ENCODE peak calls at places on chromosomes 2 and 18, in nine cellular contexts. D is vagina, E is AG10803, V is lower leg skin, C is epithelial cell of esophagus, G is neural crest cell, K is heart left ventricle, A is H9, B is HCT116. N is an unnamed sample.

GRCh38 chr2:6410265-6410664 is 455.4 kb downstream of the CMPK2 start:
- DNase-seq in B (no peak), D (no peak), E (peak), V (no peak), C (no peak), A (no peak), G (no peak), K (no peak), N (no peak)

GRCh38 chr2:226661789-226662545 is 137.7 kb downstream of the IRS1 start:
- DNase-seq in V (no peak), A (no peak), E (peak), K (peak), D (no peak), C (peak), B (peak), G (no peak), N (no peak)

GRCh38 chr2:23662941-23663729 is 263.8 kb downstream of the ATAD2B start:
- DNase-seq in G (no peak), V (no peak), A (no peak), D (no peak), E (no peak), B (no peak), C (no peak), K (peak), N (no peak)

GRCh38 chr2:111897630-111897923 is 830 bp upstream of the MERTK start:
- DNase-seq in A (no peak), G (no peak), D (no peak), C (no peak), K (no peak), V (no peak), E (no peak), B (no peak), N (no peak)

GRCh38 chr2:182642328-182642727 is 73.7 kb upstream of the DNAJC10 start:
- DNase-seq in K (no peak), G (no peak), E (peak), V (no peak), D (no peak), A (peak), B (peak), C (peak), N (no peak)

GRCh38 chr18:48330016-48330991 is 78.9 kb downstream of the ZBTB7C start:
- DNase-seq in C (peak), B (peak), V (no peak), A (no peak), K (no peak), E (peak), G (no peak), D (no peak), N (no peak)

GRCh38 chr2:218734190-218734975 is 23.7 kb downstream of the TTLL4 start:
- DNase-seq in D (no peak), C (no peak), G (no peak), B (no peak), K (no peak), V (no peak), E (no peak), A (no peak), N (no peak)

GRCh38 chr18:35917043-35917442 is 55.4 kb upstream of the RMP24 start:
- DNase-seq in E (no peak), A (no peak), C (peak), V (no peak), D (no peak), G (no peak), B (no peak), K (no peak), N (no peak)

GRCh38 chr2:181741756-181742155 is 61.4 kb upstream of the NEUROD1 start:
- DNase-seq in E (peak), D (no peak), V (no peak), K (no peak), G (no peak), C (peak), B (no peak), A (no peak), N (no peak)

GRCh38 chr18:60892441-60892840 is 440.8 kb upstream of the CDH20 start:
- DNase-seq in G (no peak), K (no peak), B (no peak), C (peak), E (peak), V (no peak), D (no peak), A (no peak), N (no peak)

GRCh38 chr2:73640946-73641766 is 1.1 kb downstream of the NAT8 start:
- DNase-seq in E (no peak), D (no peak), G (no peak), A (no peak), B (no peak), K (no peak), C (no peak), V (no peak), N (no peak)

GRCh38 chr2:160214461-160215055 is 14.5 kb upstream of the ITGB6 start:
- DNase-seq in K (peak), D (no peak), B (no peak), V (no peak), E (peak), C (peak), A (no peak), G (no peak), N (no peak)

GRCh38 chr2:53312721-53313120 is 454.9 kb upstream of the CHAC2 start:
- DNase-seq in D (no peak), E (no peak), A (no peak), V (no peak), B (no peak), K (no peak), C (peak), G (no peak), N (no peak)

GRCh38 chr2:128379021-128380005 is 60.6 kb upstream of the HS6ST1 start:
- DNase-seq in A (peak), C (peak), K (peak), D (no peak), E (peak), G (no peak), B (no peak), V (peak), N (peak)

GRCh38 chr2:81523344-81523743 is 1218.8 kb upstream of the LRRTM1 start:
- DNase-seq in V (no peak), B (no peak), G (no peak), D (no peak), K (no peak), A (peak), E (no peak), C (no peak), N (no peak)
- TF ChIP-seq CTCF in V (no peak), B (peak), G (no peak), D (no peak), K (no peak), A (peak), E (no peak), C (no peak), N (no peak)

GRCh38 chr2:236582968-236583367 is 13.3 kb downstream of the ACKR3 start:
- DNase-seq in A (no peak), E (no peak), G (no peak), V (no peak), D (no peak), B (no peak), K (no peak), C (no peak), N (no peak)

GRCh38 chr2:236579746-236580315 is 10.2 kb downstream of the ACKR3 start:
- DNase-seq in C (no peak), B (no peak), K (no peak), A (no peak), E (no peak), V (no peak), G (no peak), D (no peak), N (no peak)

GRCh38 chr2:236581546-236581945 is 11.9 kb downstream of the ACKR3 start:
- DNase-seq in E (no peak), D (no peak), A (no peak), C (no peak), G (no peak), K (no peak), V (no peak), B (no peak), N (no peak)

GRCh38 chr2:236578980-236579745 is 9.5 kb downstream of the ACKR3 start:
- DNase-seq in B (no peak), C (no peak), G (no peak), V (no peak), K (no peak), A (no peak), E (no peak), D (no peak), N (no peak)

GRCh38 chr2:236580746-236581355 is 11.2 kb downstream of the ACKR3 start:
- DNase-seq in B (no peak), A (no peak), G (no peak), E (no peak), K (no peak), V (no peak), C (no peak), D (no peak), N (no peak)
- TF ChIP-seq CTCF in B (no peak), A (no peak), G (no peak), E (no peak), K (no peak), V (no peak), C (no peak), D (no peak), N (no peak)

DNA sequence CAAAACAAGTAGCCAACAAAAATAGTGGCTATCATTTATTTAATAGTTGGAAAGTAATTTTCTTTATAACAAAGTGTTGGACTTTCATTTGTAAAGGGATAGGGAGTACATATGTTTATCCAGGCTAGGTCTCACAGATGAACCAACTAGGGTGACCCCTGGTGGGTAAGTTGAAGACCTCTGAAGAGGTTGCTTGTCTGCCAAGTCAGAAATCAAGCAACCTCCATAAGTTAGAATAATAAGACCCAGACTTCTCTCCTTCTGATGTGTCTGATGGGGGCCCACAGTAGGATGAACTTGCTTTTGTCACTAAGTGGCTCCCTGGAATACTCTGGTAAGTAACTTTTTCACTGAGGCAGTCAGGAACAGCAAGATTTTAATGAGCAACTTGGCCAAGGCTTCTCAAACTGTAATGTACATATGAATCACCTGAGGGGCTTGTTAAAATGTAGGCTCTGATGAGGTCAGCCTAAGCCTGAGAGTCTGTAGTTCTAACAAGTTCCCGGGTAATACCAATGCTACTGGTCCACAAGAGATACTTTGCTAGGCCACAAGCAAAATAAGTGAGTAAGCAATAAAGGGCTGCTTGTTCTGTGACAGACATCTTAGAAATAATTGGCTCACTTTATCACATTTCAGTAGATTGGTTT is 319.6 kb downstream of the PIK3C3 start:
- DNase-seq in A (peak), V (no peak), B (no peak), E (peak), G (no peak), K (no peak), D (no peak), C (peak), N (no peak)
- TF ChIP-seq CTCF in A (peak), V (no peak), B (no peak), E (peak), G (peak), K (no peak), D (no peak), C (no peak), N (peak)

GRCh38 chr2:109333414-109334194 is 204.6 kb downstream of the SH3RF3 start:
- DNase-seq in V (no peak), E (no peak), K (no peak), C (no peak), D (no peak), G (no peak), A (no peak), B (no peak), N (no peak)
- TF ChIP-seq CTCF in V (no peak), E (peak), K (no peak), C (no peak), D (no peak), G (peak), A (peak), B (peak), N (peak)

GRCh38 chr2:20667531-20668401 is 822 bp downstream of the GDF7 start:
- DNase-seq in B (no peak), D (no peak), E (no peak), G (no peak), V (no peak), A (no peak), K (no peak), C (peak), N (no peak)

GRCh38 chr2:20665261-20666113 is 1.5 kb upstream of the GDF7 start:
- DNase-seq in V (no peak), E (no peak), B (no peak), G (no peak), C (no peak), A (no peak), K (no peak), D (no peak), N (no peak)

GRCh38 chr2:20667151-20667530 is 197 bp downstream of the GDF7 start:
- DNase-seq in D (no peak), G (no peak), C (no peak), E (no peak), V (no peak), B (no peak), K (no peak), A (no peak), N (no peak)

GRCh38 chr2:20666114-20666363 is 905 bp upstream of the GDF7 start:
- DNase-seq in B (no peak), C (no peak), K (no peak), D (no peak), E (no peak), A (no peak), G (no peak), V (no peak), N (no peak)

DNA sequence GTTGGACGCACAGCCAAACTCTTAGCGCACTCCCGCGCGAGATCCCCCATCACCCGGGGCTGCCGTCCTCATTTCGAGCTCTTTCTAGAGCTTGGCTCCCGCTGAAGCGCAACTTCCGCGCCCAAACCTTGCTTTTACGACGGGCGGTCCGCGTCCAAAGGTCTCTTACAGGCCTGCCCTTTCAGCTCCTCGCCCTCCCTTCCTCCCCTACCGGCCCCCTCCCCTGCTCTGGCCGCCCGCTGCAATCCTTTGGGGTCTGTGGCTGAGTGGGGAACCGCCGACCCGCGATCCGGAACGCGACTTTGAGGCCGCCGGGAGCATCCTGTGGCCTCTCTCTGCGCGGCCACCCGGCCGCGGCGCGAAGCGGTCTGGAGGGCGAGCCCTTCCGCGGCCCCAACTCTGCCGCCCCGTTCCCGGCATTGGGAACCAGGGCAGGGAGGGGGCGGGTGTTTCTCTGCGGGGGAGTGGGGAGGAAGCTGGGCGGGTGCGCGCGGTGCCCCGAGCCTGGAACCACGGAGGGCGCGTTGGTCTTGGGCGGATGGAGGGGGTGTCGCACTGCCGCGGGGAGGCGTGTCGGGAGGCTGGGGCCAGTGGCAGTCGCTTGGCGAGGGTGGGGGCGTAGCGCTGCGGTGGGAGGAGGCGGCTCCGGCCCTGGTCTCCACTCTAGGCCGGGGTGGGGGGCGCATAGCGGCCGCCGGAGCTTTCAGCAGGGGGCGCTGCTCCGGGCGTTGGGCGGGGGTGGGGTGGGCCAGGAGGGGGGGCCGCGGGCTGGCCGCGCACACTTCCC is at the start of gene GDF7:
- DNase-seq in C (no peak), B (no peak), D (no peak), G (no peak), E (no peak), A (peak), V (no peak), K (peak), N (no peak)
- TF ChIP-seq CTCF in C (no peak), B (no peak), D (peak), G (peak), E (no peak), A (peak), V (no peak), K (peak), N (peak)

GRCh38 chr2:162327134-162327769 is 8.8 kb upstream of the IFIH1 start:
- DNase-seq in D (no peak), B (no peak), C (no peak), A (peak), V (no peak), K (no peak), G (no peak), E (no peak), N (no peak)
- TF ChIP-seq CTCF in D (no peak), B (peak), C (peak), A (peak), V (no peak), K (peak), G (peak), E (peak), N (peak)

DNA sequence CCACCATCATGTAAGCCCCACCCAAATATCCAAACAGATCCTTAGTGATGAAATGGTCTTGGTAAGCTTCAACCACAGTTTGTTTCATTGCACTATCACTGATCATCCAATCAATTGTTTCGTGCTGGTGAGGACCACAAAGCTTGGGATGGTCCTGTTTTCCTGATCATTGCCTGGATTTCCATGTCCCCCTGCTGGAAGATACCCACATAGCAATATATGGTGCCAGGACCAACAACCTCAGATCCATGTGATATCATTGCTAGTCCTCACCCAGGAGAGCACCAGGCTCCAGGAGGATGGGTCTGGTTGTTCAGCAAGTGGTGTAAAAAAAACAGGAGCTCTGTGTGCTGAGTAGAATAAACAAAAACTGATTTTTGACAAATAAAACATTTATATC is 206.5 kb upstream of the SH3BP4 start:
- DNase-seq in K (no peak), D (no peak), E (no peak), B (no peak), V (no peak), A (no peak), G (no peak), C (no peak), N (no peak)
- TF ChIP-seq CTCF in K (no peak), D (no peak), E (no peak), B (peak), V (no peak), A (peak), G (peak), C (peak), N (peak)

DNA sequence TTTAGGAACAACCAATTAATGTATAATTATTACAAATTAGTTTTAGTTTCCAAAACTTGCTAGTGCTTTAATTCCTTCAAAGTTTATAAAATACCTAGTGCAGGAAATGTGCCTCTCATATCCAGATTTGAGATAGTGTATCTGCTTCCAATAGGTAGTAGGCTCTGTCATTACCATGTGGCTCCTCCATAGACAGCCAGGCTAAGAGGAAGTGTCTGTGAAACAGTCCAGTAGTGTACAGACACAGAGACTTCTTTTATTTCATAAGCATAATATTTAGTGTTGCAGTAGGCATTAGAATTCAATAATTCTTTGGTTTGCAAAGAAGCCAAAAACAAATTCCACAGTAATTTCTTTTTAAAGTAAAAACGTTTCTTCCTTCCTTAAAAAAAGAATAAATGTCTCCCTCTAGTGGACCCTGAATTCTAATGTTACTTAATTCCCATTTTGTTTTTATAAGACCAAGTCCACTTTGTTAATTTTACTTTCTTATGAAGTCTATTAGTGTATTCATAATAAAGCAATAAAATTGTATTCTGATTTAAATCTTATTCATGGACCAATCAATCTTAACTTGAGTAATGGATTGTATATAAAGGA is 101.2 kb downstream of the NEB start:
- DNase-seq in G (no peak), E (peak), K (no peak), A (no peak), B (peak), D (no peak), V (no peak), C (peak), N (no peak)
- TF ChIP-seq CTCF in G (peak), E (peak), K (peak), A (peak), B (no peak), D (no peak), V (no peak), C (peak), N (peak)

N was measured in chondrocyte.